ENCODE peak calls at places on chromosomes 4 and X, in five cellular contexts. One of them, this sample, is unnamed. For H4K20me1, the result is how much of the 10 kb centered on the place peaks cover.

GRCh38 chr4:32789026-32789608 is 2068.9 kb downstream of the PCDH7 start:
- DNase-seq in PC-9: peak
- DNase-seq in K562: no peak
- DNase-seq in fibroblast of lung: peak
- DNase-seq in HCT116: no peak
- DNase-seq in this sample: peak

GRCh38 chr4:127748957-127749356 is 18.8 kb downstream of the SLC25A31 start:
- DNase-seq in PC-9: no peak
- DNase-seq in K562: no peak
- DNase-seq in fibroblast of lung: no peak
- DNase-seq in HCT116: no peak
- DNase-seq in this sample: no peak

GRCh38 chr4:105588252-105588651 is 35.8 kb downstream of the ARHGEF38 start:
- DNase-seq in PC-9: no peak
- DNase-seq in K562: no peak
- DNase-seq in fibroblast of lung: no peak
- DNase-seq in HCT116: no peak
- DNase-seq in this sample: no peak

GRCh38 chr4:141080668-141081067 is 52.6 kb downstream of the RNF150 start:
- DNase-seq in PC-9: no peak
- DNase-seq in K562: no peak
- DNase-seq in fibroblast of lung: no peak
- DNase-seq in HCT116: no peak
- DNase-seq in this sample: no peak

GRCh38 chrX:34972206-34972605 is 29.6 kb downstream of the FAM47B start:
- DNase-seq in PC-9: no peak
- DNase-seq in K562: no peak
- DNase-seq in fibroblast of lung: no peak
- DNase-seq in HCT116: no peak
- DNase-seq in this sample: no peak

GRCh38 chrX:133094098-133094731 is 2.7 kb downstream of the USP26 start:
- DNase-seq in PC-9: no peak
- DNase-seq in K562: no peak
- DNase-seq in fibroblast of lung: no peak
- DNase-seq in HCT116: no peak
- DNase-seq in this sample: no peak

GRCh38 chr4:17385403-17385802 is 126.5 kb downstream of the QDPR start:
- DNase-seq in PC-9: no peak
- DNase-seq in K562: peak
- DNase-seq in fibroblast of lung: peak
- DNase-seq in HCT116: no peak
- DNase-seq in this sample: no peak

GRCh38 chrX:127128282-127128681 is 308.8 kb downstream of the PRR32 start:
- DNase-seq in PC-9: no peak
- DNase-seq in K562: no peak
- DNase-seq in fibroblast of lung: no peak
- DNase-seq in HCT116: no peak
- DNase-seq in this sample: no peak

GRCh38 chr4:94653095-94653649 is 104.6 kb upstream of the BMPR1B start:
- DNase-seq in PC-9: no peak
- DNase-seq in K562: peak
- DNase-seq in fibroblast of lung: peak
- DNase-seq in HCT116: no peak
- DNase-seq in this sample: no peak

GRCh38 chrX:125627676-125628075 is 308.0 kb downstream of the TEX13C start:
- DNase-seq in PC-9: no peak
- DNase-seq in K562: no peak
- DNase-seq in fibroblast of lung: no peak
- DNase-seq in HCT116: no peak
- DNase-seq in this sample: no peak

GRCh38 chr4:186932196-186932595 is 208.5 kb upstream of the FAT1 start:
- DNase-seq in PC-9: no peak
- DNase-seq in K562: no peak
- DNase-seq in fibroblast of lung: peak
- DNase-seq in HCT116: peak
- DNase-seq in this sample: no peak

GRCh38 chr4:23921447-23921845 is 31.6 kb upstream of the PPARGC1A start:
- DNase-seq in PC-9: no peak
- DNase-seq in K562: no peak
- DNase-seq in fibroblast of lung: peak
- DNase-seq in HCT116: no peak
- DNase-seq in this sample: no peak

GRCh38 chr4:119521306-119521705 is 107.3 kb downstream of the PDE5A start:
- DNase-seq in PC-9: no peak
- DNase-seq in K562: no peak
- DNase-seq in fibroblast of lung: no peak
- DNase-seq in HCT116: no peak
- DNase-seq in this sample: no peak

GRCh38 chr4:54100607-54101189 is 735 bp downstream of the GSX2 start:
- DNase-seq in PC-9: no peak
- DNase-seq in K562: no peak
- DNase-seq in fibroblast of lung: no peak
- DNase-seq in HCT116: no peak
- DNase-seq in this sample: no peak

GRCh38 chr4:54102747-54103146 is 2.8 kb downstream of the GSX2 start:
- DNase-seq in PC-9: no peak
- DNase-seq in K562: no peak
- DNase-seq in fibroblast of lung: no peak
- DNase-seq in HCT116: no peak
- DNase-seq in this sample: no peak

GRCh38 chr4:54099959-54100606 is at the start of gene GSX2:
- DNase-seq in PC-9: no peak
- DNase-seq in K562: no peak
- DNase-seq in fibroblast of lung: no peak
- DNase-seq in HCT116: no peak
- DNase-seq in this sample: no peak

GRCh38 chr4:54103190-54103574 is 3.2 kb downstream of the GSX2 start:
- DNase-seq in PC-9: no peak
- DNase-seq in K562: no peak
- DNase-seq in fibroblast of lung: no peak
- DNase-seq in HCT116: no peak
- DNase-seq in this sample: no peak

DNA sequence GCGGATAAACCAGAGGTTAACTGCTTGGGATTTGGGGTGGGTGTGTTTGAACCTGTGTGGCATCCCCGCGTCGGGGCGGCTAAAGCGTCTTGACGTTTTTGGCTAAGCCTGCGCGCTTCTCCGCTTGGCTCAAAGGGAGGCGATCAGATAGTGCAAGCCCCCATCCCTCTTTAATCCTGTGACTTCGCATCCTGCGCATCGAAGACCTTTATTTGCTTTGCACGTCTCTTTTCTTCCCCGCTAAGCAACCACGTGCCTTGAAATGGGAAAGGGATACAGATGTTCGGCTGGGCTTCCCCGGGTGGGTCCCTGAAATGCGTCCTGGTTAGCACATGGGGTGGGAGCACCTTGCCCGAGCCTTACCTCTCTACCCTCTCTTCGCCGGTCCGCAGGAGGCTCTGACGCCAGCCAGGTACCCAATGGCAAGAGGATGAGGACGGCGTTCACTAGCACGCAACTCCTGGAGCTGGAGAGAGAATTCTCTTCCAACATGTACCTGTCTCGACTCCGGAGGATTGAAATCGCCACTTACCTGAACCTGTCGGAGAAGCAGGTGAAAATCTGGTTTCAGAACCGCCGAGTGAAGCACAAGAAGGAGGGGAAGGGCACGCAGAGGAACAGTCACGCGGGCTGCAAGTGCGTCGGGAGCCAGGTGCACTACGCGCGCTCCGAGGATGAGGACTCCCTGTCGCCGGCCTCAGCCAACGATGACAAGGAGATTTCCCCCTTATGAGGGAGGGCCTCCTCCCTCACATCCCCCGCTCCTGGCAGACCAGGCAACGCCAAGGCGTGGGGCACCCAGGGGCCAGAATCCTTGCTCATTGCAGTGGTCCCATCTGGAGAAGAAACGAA is 1.5 kb downstream of the GSX2 start:
- DNase-seq in PC-9: no peak
- DNase-seq in K562: no peak
- DNase-seq in fibroblast of lung: no peak
- DNase-seq in HCT116: no peak
- DNase-seq in this sample: no peak
- TF ChIP-seq EZH2 in PC-9: no peak
- TF ChIP-seq EZH2 in K562: no peak
- TF ChIP-seq EZH2 in fibroblast of lung: peak
- TF ChIP-seq EZH2 in HCT116: no peak
- TF ChIP-seq EZH2 in this sample: peak

DNA sequence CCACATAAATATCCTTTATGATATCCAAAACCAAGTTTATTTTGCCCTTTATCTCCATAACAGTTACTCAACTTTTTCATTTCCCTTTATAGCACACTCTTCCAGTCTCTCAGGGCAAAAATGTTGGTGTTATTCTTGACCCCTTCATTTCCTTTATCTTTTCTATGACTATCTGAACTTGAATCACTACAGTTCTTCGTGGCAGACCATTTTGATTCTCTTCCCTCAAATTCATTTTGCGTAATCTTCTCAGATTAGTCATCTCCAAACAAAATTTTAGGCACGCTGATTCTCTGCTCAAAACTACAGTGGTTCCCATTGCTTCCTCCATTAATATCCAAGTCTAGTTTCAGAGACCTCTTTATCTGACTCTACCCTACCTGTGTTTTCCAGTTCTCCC is 26.1 kb downstream of the RUFY3 start:
- DNase-seq in PC-9: no peak
- DNase-seq in K562: no peak
- DNase-seq in fibroblast of lung: peak
- DNase-seq in HCT116: no peak
- DNase-seq in this sample: no peak
- H3K27ac ChIP-seq in PC-9: no peak
- H3K27ac ChIP-seq in K562: no peak
- H3K27ac ChIP-seq in fibroblast of lung: no peak
- H3K27ac ChIP-seq in HCT116: no peak
- H3K27ac ChIP-seq in this sample: no peak

GRCh38 chr4:54231419-54232150 is 2.5 kb downstream of the PDGFRA start:
- DNase-seq in PC-9: no peak
- DNase-seq in K562: no peak
- DNase-seq in fibroblast of lung: peak
- DNase-seq in HCT116: no peak
- DNase-seq in this sample: no peak

GRCh38 chr4:54233697-54234496 is 4.8 kb downstream of the PDGFRA start:
- DNase-seq in PC-9: peak
- DNase-seq in K562: peak
- DNase-seq in fibroblast of lung: peak
- DNase-seq in HCT116: peak
- DNase-seq in this sample: no peak

GRCh38 chr4:54233128-54233696 is 4.1 kb downstream of the PDGFRA start:
- DNase-seq in PC-9: peak
- DNase-seq in K562: peak
- DNase-seq in fibroblast of lung: peak
- DNase-seq in HCT116: peak
- DNase-seq in this sample: no peak

GRCh38 chr4:54232151-54232688 is 3.1 kb downstream of the PDGFRA start:
- DNase-seq in PC-9: no peak
- DNase-seq in K562: no peak
- DNase-seq in fibroblast of lung: peak
- DNase-seq in HCT116: no peak
- DNase-seq in this sample: no peak

DNA sequence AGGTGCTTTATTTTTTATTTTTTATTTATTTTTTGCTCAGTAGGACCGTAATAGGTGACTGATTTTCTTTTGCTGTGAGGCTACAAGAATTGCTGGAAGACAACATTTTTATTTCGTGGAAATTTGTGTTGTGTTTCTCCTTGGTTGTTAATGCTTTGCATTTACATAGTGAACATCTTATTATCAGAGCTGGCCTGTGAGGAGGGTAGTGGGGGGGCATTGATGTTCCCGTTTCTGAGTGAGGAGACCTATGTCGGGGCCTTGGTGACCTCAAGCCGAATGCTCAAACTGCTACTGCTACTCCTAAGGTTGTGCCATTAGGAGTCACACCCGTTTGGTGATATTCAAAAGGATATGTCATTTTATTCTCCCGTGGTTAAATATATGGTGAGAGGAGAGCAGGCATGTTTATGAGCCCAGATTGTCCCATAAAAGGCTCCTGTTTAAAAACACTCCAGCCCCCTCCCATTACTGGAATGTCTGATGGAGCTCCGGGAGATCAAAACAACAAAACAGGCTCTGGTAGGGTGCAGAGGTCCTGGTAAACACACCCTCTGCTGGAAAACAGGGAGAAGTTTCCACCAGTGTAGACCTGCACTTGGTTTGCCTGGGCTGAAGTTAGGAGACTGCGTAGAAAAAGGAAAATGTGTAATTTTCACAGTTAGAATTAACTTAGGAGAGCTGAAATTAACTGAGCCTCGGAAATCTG is 5.6 kb downstream of the PDGFRA start:
- DNase-seq in PC-9: no peak
- DNase-seq in K562: no peak
- DNase-seq in fibroblast of lung: no peak
- DNase-seq in HCT116: no peak
- DNase-seq in this sample: no peak
- H4K20me1 ChIP-seq in PC-9: under half
- H4K20me1 ChIP-seq in K562: under half
- H4K20me1 ChIP-seq in fibroblast of lung: under half
- H4K20me1 ChIP-seq in HCT116: under half
- H4K20me1 ChIP-seq in this sample: under half

GRCh38 chr4:4225915-4226605 is 669 bp downstream of the OTOP1 start:
- DNase-seq in PC-9: no peak
- DNase-seq in K562: no peak
- DNase-seq in fibroblast of lung: peak
- DNase-seq in HCT116: no peak
- DNase-seq in this sample: no peak
- TF ChIP-seq EZH2 in PC-9: no peak
- TF ChIP-seq EZH2 in K562: no peak
- TF ChIP-seq EZH2 in fibroblast of lung: peak
- TF ChIP-seq EZH2 in HCT116: no peak
- TF ChIP-seq EZH2 in this sample: peak

GRCh38 chrX:38612281-38612680 is 50.9 kb downstream of the TSPAN7 start:
- DNase-seq in PC-9: no peak
- DNase-seq in K562: no peak
- DNase-seq in fibroblast of lung: no peak
- DNase-seq in HCT116: no peak
- DNase-seq in this sample: no peak
- H3K27ac ChIP-seq in PC-9: no peak
- H3K27ac ChIP-seq in K562: no peak
- H3K27ac ChIP-seq in fibroblast of lung: no peak
- H3K27ac ChIP-seq in HCT116: no peak
- H3K27ac ChIP-seq in this sample: no peak

DNA sequence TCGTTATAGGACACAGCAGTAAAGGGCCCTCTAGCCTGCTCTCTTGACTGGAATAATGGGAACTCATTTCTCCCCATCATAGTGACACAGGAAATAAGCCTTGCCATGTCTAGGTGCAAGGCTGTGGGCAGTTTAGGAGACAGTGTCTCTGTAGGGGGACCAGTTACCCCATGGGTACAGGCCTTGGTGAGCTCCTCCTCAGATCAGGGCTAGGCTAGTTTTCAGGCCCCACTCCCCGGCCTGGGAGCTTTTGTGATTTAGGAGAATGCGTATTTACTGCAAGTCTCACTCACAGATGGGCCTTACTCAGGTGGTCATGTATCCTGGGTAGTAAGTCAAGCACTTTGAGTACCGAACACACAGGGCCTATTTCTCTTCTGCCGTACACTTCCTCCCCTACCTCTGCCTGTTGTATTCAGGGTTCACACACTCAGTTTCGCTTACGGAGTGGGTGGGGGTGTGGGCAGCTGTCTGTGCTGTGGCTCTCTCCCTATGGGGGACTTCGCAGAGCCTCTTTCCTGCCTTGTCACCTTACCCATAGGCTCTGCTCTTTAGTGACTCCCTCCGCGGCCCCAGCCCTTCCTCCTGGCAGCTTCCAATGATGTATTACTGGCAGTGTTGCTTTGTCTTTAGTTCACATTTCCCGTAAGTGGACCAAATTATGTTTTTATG is 34.2 kb downstream of the FAM193A start:
- DNase-seq in PC-9: no peak
- DNase-seq in K562: no peak
- DNase-seq in fibroblast of lung: no peak
- DNase-seq in HCT116: no peak
- DNase-seq in this sample: no peak
- H4K20me1 ChIP-seq in PC-9: under half
- H4K20me1 ChIP-seq in K562: under half
- H4K20me1 ChIP-seq in fibroblast of lung: under half
- H4K20me1 ChIP-seq in HCT116: under half
- H4K20me1 ChIP-seq in this sample: under half